ENCODE peak calls at places on chromosomes 7 and 10, in eight cellular contexts. One of them, this sample, is unnamed.

GRCh38 chr7:71283802-71284201 is 151.9 kb downstream of the GALNT17 start:
- DNase-seq in NB4: no peak
- DNase-seq in HT-29: no peak
- DNase-seq in SHP77: no peak
- DNase-seq in stimulated activated CD4-positive, alpha-beta T cell treated with anti-CD3 and anti-CD28 coated beads, Interleukin-1b, Interleukin-23, amount 100 ng/mL, for 4 hours: no peak
- DNase-seq in Calu3: no peak
- DNase-seq in NCI-H446: no peak
- DNase-seq in EL: no peak
- DNase-seq in this sample: no peak

GRCh38 chr10:30784521-30784895 is 155.0 kb upstream of the LYZL2 start:
- DNase-seq in NB4: peak
- DNase-seq in HT-29: no peak
- DNase-seq in SHP77: no peak
- DNase-seq in stimulated activated CD4-positive, alpha-beta T cell treated with anti-CD3 and anti-CD28 coated beads, Interleukin-1b, Interleukin-23, amount 100 ng/mL, for 4 hours: no peak
- DNase-seq in Calu3: no peak
- DNase-seq in NCI-H446: no peak
- DNase-seq in EL: no peak
- DNase-seq in this sample: no peak

GRCh38 chr7:129359176-129359575 is 75.1 kb upstream of the STRIP2 start:
- DNase-seq in NB4: no peak
- DNase-seq in HT-29: no peak
- DNase-seq in SHP77: no peak
- DNase-seq in stimulated activated CD4-positive, alpha-beta T cell treated with anti-CD3 and anti-CD28 coated beads, Interleukin-1b, Interleukin-23, amount 100 ng/mL, for 4 hours: no peak
- DNase-seq in Calu3: no peak
- DNase-seq in NCI-H446: no peak
- DNase-seq in EL: no peak
- DNase-seq in this sample: no peak

GRCh38 chr7:116252249-116252648 is 41.9 kb downstream of the TES start:
- DNase-seq in NB4: no peak
- DNase-seq in HT-29: no peak
- DNase-seq in SHP77: no peak
- DNase-seq in stimulated activated CD4-positive, alpha-beta T cell treated with anti-CD3 and anti-CD28 coated beads, Interleukin-1b, Interleukin-23, amount 100 ng/mL, for 4 hours: no peak
- DNase-seq in Calu3: no peak
- DNase-seq in NCI-H446: no peak
- DNase-seq in EL: no peak
- DNase-seq in this sample: no peak

GRCh38 chr10:15168296-15168780 is at the start of gene NMT2:
- DNase-seq in NB4: peak
- DNase-seq in HT-29: peak
- DNase-seq in SHP77: peak
- DNase-seq in stimulated activated CD4-positive, alpha-beta T cell treated with anti-CD3 and anti-CD28 coated beads, Interleukin-1b, Interleukin-23, amount 100 ng/mL, for 4 hours: no peak
- DNase-seq in Calu3: peak
- DNase-seq in NCI-H446: peak
- DNase-seq in EL: no peak
- DNase-seq in this sample: peak

GRCh38 chr7:30032310-30033125 is 4.3 kb downstream of the PLEKHA8 start:
- DNase-seq in NB4: no peak
- DNase-seq in HT-29: peak
- DNase-seq in SHP77: no peak
- DNase-seq in stimulated activated CD4-positive, alpha-beta T cell treated with anti-CD3 and anti-CD28 coated beads, Interleukin-1b, Interleukin-23, amount 100 ng/mL, for 4 hours: no peak
- DNase-seq in Calu3: no peak
- DNase-seq in NCI-H446: no peak
- DNase-seq in EL: peak
- DNase-seq in this sample: no peak

GRCh38 chr10:116324951-116325635 is 845 bp downstream of the CCDC172 start:
- DNase-seq in NB4: no peak
- DNase-seq in HT-29: no peak
- DNase-seq in SHP77: no peak
- DNase-seq in stimulated activated CD4-positive, alpha-beta T cell treated with anti-CD3 and anti-CD28 coated beads, Interleukin-1b, Interleukin-23, amount 100 ng/mL, for 4 hours: no peak
- DNase-seq in Calu3: no peak
- DNase-seq in NCI-H446: no peak
- DNase-seq in EL: no peak
- DNase-seq in this sample: no peak

GRCh38 chr10:131947631-131948347 is 33.9 kb downstream of the BNIP3 start:
- DNase-seq in NB4: no peak
- DNase-seq in HT-29: peak
- DNase-seq in SHP77: no peak
- DNase-seq in stimulated activated CD4-positive, alpha-beta T cell treated with anti-CD3 and anti-CD28 coated beads, Interleukin-1b, Interleukin-23, amount 100 ng/mL, for 4 hours: no peak
- DNase-seq in Calu3: no peak
- DNase-seq in NCI-H446: no peak
- DNase-seq in EL: peak
- DNase-seq in this sample: no peak

GRCh38 chr7:7739718-7740355 is 21.4 kb upstream of the RPA3 start:
- DNase-seq in NB4: no peak
- DNase-seq in HT-29: no peak
- DNase-seq in SHP77: no peak
- DNase-seq in stimulated activated CD4-positive, alpha-beta T cell treated with anti-CD3 and anti-CD28 coated beads, Interleukin-1b, Interleukin-23, amount 100 ng/mL, for 4 hours: no peak
- DNase-seq in Calu3: no peak
- DNase-seq in NCI-H446: no peak
- DNase-seq in EL: no peak
- DNase-seq in this sample: no peak

GRCh38 chr10:80492875-80493413 is 38.8 kb downstream of the TSPAN14 start:
- DNase-seq in NB4: no peak
- DNase-seq in HT-29: no peak
- DNase-seq in SHP77: no peak
- DNase-seq in stimulated activated CD4-positive, alpha-beta T cell treated with anti-CD3 and anti-CD28 coated beads, Interleukin-1b, Interleukin-23, amount 100 ng/mL, for 4 hours: no peak
- DNase-seq in Calu3: no peak
- DNase-seq in NCI-H446: no peak
- DNase-seq in EL: no peak
- DNase-seq in this sample: no peak

GRCh38 chr7:46315891-46316290 is 394.8 kb upstream of the IGFBP3 start:
- DNase-seq in NB4: no peak
- DNase-seq in HT-29: no peak
- DNase-seq in SHP77: no peak
- DNase-seq in stimulated activated CD4-positive, alpha-beta T cell treated with anti-CD3 and anti-CD28 coated beads, Interleukin-1b, Interleukin-23, amount 100 ng/mL, for 4 hours: no peak
- DNase-seq in Calu3: no peak
- DNase-seq in NCI-H446: no peak
- DNase-seq in EL: peak
- DNase-seq in this sample: no peak

GRCh38 chr10:102300289-102300843 is 55.0 kb downstream of the GBF1 start:
- DNase-seq in NB4: no peak
- DNase-seq in HT-29: no peak
- DNase-seq in SHP77: no peak
- DNase-seq in stimulated activated CD4-positive, alpha-beta T cell treated with anti-CD3 and anti-CD28 coated beads, Interleukin-1b, Interleukin-23, amount 100 ng/mL, for 4 hours: no peak
- DNase-seq in Calu3: no peak
- DNase-seq in NCI-H446: no peak
- DNase-seq in EL: peak
- DNase-seq in this sample: peak

GRCh38 chr7:40551685-40552576 is 417.1 kb downstream of the SUGCT start:
- DNase-seq in NB4: peak
- DNase-seq in HT-29: no peak
- DNase-seq in SHP77: no peak
- DNase-seq in stimulated activated CD4-positive, alpha-beta T cell treated with anti-CD3 and anti-CD28 coated beads, Interleukin-1b, Interleukin-23, amount 100 ng/mL, for 4 hours: no peak
- DNase-seq in Calu3: no peak
- DNase-seq in NCI-H446: no peak
- DNase-seq in EL: peak
- DNase-seq in this sample: peak

GRCh38 chr7:45451636-45452035 is 122.5 kb upstream of the ADCY1 start:
- DNase-seq in NB4: no peak
- DNase-seq in HT-29: no peak
- DNase-seq in SHP77: no peak
- DNase-seq in stimulated activated CD4-positive, alpha-beta T cell treated with anti-CD3 and anti-CD28 coated beads, Interleukin-1b, Interleukin-23, amount 100 ng/mL, for 4 hours: no peak
- DNase-seq in Calu3: no peak
- DNase-seq in NCI-H446: no peak
- DNase-seq in EL: no peak
- DNase-seq in this sample: no peak

GRCh38 chr10:122282909-122283308 is 11.8 kb downstream of the BTBD16 start:
- DNase-seq in NB4: no peak
- DNase-seq in HT-29: no peak
- DNase-seq in SHP77: no peak
- DNase-seq in stimulated activated CD4-positive, alpha-beta T cell treated with anti-CD3 and anti-CD28 coated beads, Interleukin-1b, Interleukin-23, amount 100 ng/mL, for 4 hours: no peak
- DNase-seq in Calu3: no peak
- DNase-seq in NCI-H446: no peak
- DNase-seq in EL: no peak
- DNase-seq in this sample: no peak